ENCODE peak calls at places on chromosomes 16 and 17, in eight cellular contexts. One of them, this sample, is unnamed.
A peak's percentile ranks its signal among the peaks of the same experiment; 100 is the strongest.

GRCh38 chr16:89358030-89359005 is 132.0 kb downstream of the ANKRD11 start:
- DNase-seq in lung: no peak
- DNase-seq in Panc1: no peak
- DNase-seq in dorsolateral prefrontal cortex: no peak
- DNase-seq in pancreas: peak; percentile 43
- DNase-seq in PC-9: no peak
- DNase-seq in K562: no peak
- DNase-seq in heart right ventricle: no peak
- DNase-seq in this sample: peak; percentile 76

GRCh38 chr16:28258571-28258970 is 33.8 kb upstream of the SBK1 start:
- DNase-seq in lung: no peak
- DNase-seq in Panc1: no peak
- DNase-seq in dorsolateral prefrontal cortex: peak; percentile 60
- DNase-seq in pancreas: peak; percentile 73
- DNase-seq in PC-9: peak; percentile 6
- DNase-seq in K562: no peak
- DNase-seq in heart right ventricle: peak; percentile 73
- DNase-seq in this sample: no peak

GRCh38 chr17:50176559-50177471 is 11.0 kb downstream of the SGCA start:
- DNase-seq in lung: no peak
- DNase-seq in Panc1: no peak
- DNase-seq in dorsolateral prefrontal cortex: no peak
- DNase-seq in pancreas: no peak
- DNase-seq in PC-9: no peak
- DNase-seq in K562: no peak
- DNase-seq in heart right ventricle: peak; percentile 21
- DNase-seq in this sample: no peak

GRCh38 chr17:1779571-1780074 is 17.8 kb downstream of the SERPINF1 start:
- DNase-seq in lung: peak; percentile 87
- DNase-seq in Panc1: no peak
- DNase-seq in dorsolateral prefrontal cortex: no peak
- DNase-seq in pancreas: no peak
- DNase-seq in PC-9: no peak
- DNase-seq in K562: no peak
- DNase-seq in heart right ventricle: peak; percentile 58
- DNase-seq in this sample: peak; percentile 78

GRCh38 chr16:4298761-4299522 is 16.9 kb upstream of the GLIS2 start:
- DNase-seq in lung: peak; percentile 87
- DNase-seq in Panc1: peak; percentile 76
- DNase-seq in dorsolateral prefrontal cortex: no peak
- DNase-seq in pancreas: no peak
- DNase-seq in PC-9: peak; percentile 91
- DNase-seq in K562: peak; percentile 69
- DNase-seq in heart right ventricle: peak; percentile 79
- DNase-seq in this sample: peak; percentile 92

GRCh38 chr17:59607817-59608403 is 11.8 kb upstream of the CLTC start:
- DNase-seq in lung: no peak
- DNase-seq in Panc1: no peak
- DNase-seq in dorsolateral prefrontal cortex: no peak
- DNase-seq in pancreas: no peak
- DNase-seq in PC-9: no peak
- DNase-seq in K562: peak; percentile 39
- DNase-seq in heart right ventricle: no peak
- DNase-seq in this sample: no peak

GRCh38 chr17:5430413-5430999 is 8.4 kb downstream of the C1QBP start:
- DNase-seq in lung: no peak
- DNase-seq in Panc1: no peak
- DNase-seq in dorsolateral prefrontal cortex: no peak
- DNase-seq in pancreas: no peak
- DNase-seq in PC-9: no peak
- DNase-seq in K562: no peak
- DNase-seq in heart right ventricle: no peak
- DNase-seq in this sample: no peak

GRCh38 chr16:17380613-17381012 is 90.1 kb downstream of the XYLT1 start:
- DNase-seq in lung: no peak
- DNase-seq in Panc1: no peak
- DNase-seq in dorsolateral prefrontal cortex: no peak
- DNase-seq in pancreas: no peak
- DNase-seq in PC-9: no peak
- DNase-seq in K562: no peak
- DNase-seq in heart right ventricle: no peak
- DNase-seq in this sample: peak; percentile 18

GRCh38 chr16:27515874-27516353 is 33.8 kb downstream of the GTF3C1 start:
- DNase-seq in lung: no peak
- DNase-seq in Panc1: no peak
- DNase-seq in dorsolateral prefrontal cortex: no peak
- DNase-seq in pancreas: no peak
- DNase-seq in PC-9: no peak
- DNase-seq in K562: peak; percentile 62
- DNase-seq in heart right ventricle: no peak
- DNase-seq in this sample: no peak

GRCh38 chr17:60149691-60150582 is at the start of gene CA4:
- DNase-seq in lung: no peak
- DNase-seq in Panc1: no peak
- DNase-seq in dorsolateral prefrontal cortex: no peak
- DNase-seq in pancreas: no peak
- DNase-seq in PC-9: no peak
- DNase-seq in K562: peak; percentile 42
- DNase-seq in heart right ventricle: peak; percentile 41
- DNase-seq in this sample: no peak

GRCh38 chr17:76889323-76889722 is 21.1 kb downstream of the MGAT5B start:
- DNase-seq in lung: no peak
- DNase-seq in Panc1: no peak
- DNase-seq in dorsolateral prefrontal cortex: no peak
- DNase-seq in pancreas: no peak
- DNase-seq in PC-9: no peak
- DNase-seq in K562: no peak
- DNase-seq in heart right ventricle: no peak
- DNase-seq in this sample: no peak

GRCh38 chr16:63185235-63185780 is 1149.1 kb upstream of the CDH8 start:
- DNase-seq in lung: no peak
- DNase-seq in Panc1: no peak
- DNase-seq in dorsolateral prefrontal cortex: no peak
- DNase-seq in pancreas: no peak
- DNase-seq in PC-9: no peak
- DNase-seq in K562: no peak
- DNase-seq in heart right ventricle: no peak
- DNase-seq in this sample: no peak

GRCh38 chr16:82801361-82801760 is 174.6 kb downstream of the CDH13 start:
- DNase-seq in lung: no peak
- DNase-seq in Panc1: no peak
- DNase-seq in dorsolateral prefrontal cortex: no peak
- DNase-seq in pancreas: no peak
- DNase-seq in PC-9: no peak
- DNase-seq in K562: no peak
- DNase-seq in heart right ventricle: no peak
- DNase-seq in this sample: no peak

GRCh38 chr17:72125226-72125651 is 4.4 kb downstream of the SOX9 start:
- DNase-seq in lung: no peak
- DNase-seq in Panc1: no peak
- DNase-seq in dorsolateral prefrontal cortex: no peak
- DNase-seq in pancreas: no peak
- DNase-seq in PC-9: no peak
- DNase-seq in K562: no peak
- DNase-seq in heart right ventricle: no peak
- DNase-seq in this sample: no peak

GRCh38 chr17:72122668-72123495 is 2.1 kb downstream of the SOX9 start:
- DNase-seq in lung: no peak
- DNase-seq in Panc1: no peak
- DNase-seq in dorsolateral prefrontal cortex: peak; percentile 74
- DNase-seq in pancreas: peak; percentile 70
- DNase-seq in PC-9: no peak
- DNase-seq in K562: no peak
- DNase-seq in heart right ventricle: peak; percentile 29
- DNase-seq in this sample: peak; percentile 54

GRCh38 chr17:72123496-72123963 is 2.7 kb downstream of the SOX9 start:
- DNase-seq in lung: no peak
- DNase-seq in Panc1: no peak
- DNase-seq in dorsolateral prefrontal cortex: no peak
- DNase-seq in pancreas: peak; percentile 70
- DNase-seq in PC-9: no peak
- DNase-seq in K562: no peak
- DNase-seq in heart right ventricle: peak; percentile 32
- DNase-seq in this sample: no peak

GRCh38 chr17:72125742-72126141 is 4.9 kb downstream of the SOX9 start:
- DNase-seq in lung: no peak
- DNase-seq in Panc1: no peak
- DNase-seq in dorsolateral prefrontal cortex: no peak
- DNase-seq in pancreas: no peak
- DNase-seq in PC-9: no peak
- DNase-seq in K562: no peak
- DNase-seq in heart right ventricle: no peak
- DNase-seq in this sample: no peak

DNA sequence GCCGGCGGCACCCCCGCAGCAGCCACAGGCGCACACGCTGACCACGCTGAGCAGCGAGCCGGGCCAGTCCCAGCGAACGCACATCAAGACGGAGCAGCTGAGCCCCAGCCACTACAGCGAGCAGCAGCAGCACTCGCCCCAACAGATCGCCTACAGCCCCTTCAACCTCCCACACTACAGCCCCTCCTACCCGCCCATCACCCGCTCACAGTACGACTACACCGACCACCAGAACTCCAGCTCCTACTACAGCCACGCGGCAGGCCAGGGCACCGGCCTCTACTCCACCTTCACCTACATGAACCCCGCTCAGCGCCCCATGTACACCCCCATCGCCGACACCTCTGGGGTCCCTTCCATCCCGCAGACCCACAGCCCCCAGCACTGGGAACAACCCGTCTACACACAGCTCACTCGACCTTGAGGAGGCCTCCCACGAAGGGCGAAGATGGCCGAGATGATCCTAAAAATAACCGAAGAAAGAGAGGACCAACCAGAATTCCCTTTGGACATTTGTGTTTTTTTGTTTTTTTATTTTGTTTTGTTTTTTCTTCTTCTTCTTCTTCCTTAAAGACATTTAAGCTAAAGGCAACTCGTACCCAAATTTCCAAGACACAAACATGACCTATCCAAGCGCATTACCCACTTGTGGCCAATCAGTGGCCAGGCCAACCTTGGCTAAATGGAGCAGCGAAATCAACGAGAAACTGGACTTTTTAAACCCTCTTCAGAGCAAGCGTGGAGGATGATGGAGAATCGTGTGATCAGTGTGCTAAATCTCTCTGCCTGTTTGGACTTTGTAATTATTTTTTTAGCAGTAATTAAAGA is 3.4 kb downstream of the SOX9 start:
- DNase-seq in lung: no peak
- DNase-seq in Panc1: no peak
- DNase-seq in dorsolateral prefrontal cortex: no peak
- DNase-seq in pancreas: no peak
- DNase-seq in PC-9: no peak
- DNase-seq in K562: no peak
- DNase-seq in heart right ventricle: peak; percentile 23
- DNase-seq in this sample: no peak
- H3K27me3 ChIP-seq in lung: no peaks in the 10 kb centered on the region
- H3K27me3 ChIP-seq in Panc1: no peaks in the 10 kb centered on the region
- H3K27me3 ChIP-seq in dorsolateral prefrontal cortex: peaks cover 14% of the 10 kb centered on the region
- H3K27me3 ChIP-seq in pancreas: no peaks in the 10 kb centered on the region
- H3K27me3 ChIP-seq in PC-9: no peaks in the 10 kb centered on the region
- H3K27me3 ChIP-seq in K562: no peaks in the 10 kb centered on the region
- H3K27me3 ChIP-seq in heart right ventricle: peaks cover 31% of the 10 kb centered on the region
- H3K27me3 ChIP-seq in this sample: peaks cover 7% of the 10 kb centered on the region

GRCh38 chr17:56305017-56305416 is 151.7 kb downstream of the ANKFN1 start:
- DNase-seq in lung: no peak
- DNase-seq in Panc1: no peak
- DNase-seq in dorsolateral prefrontal cortex: no peak
- DNase-seq in pancreas: no peak
- DNase-seq in PC-9: no peak
- DNase-seq in K562: no peak
- DNase-seq in heart right ventricle: no peak
- DNase-seq in this sample: no peak
- TF ChIP-seq CTCF in lung: no peak
- TF ChIP-seq CTCF in Panc1: no peak
- TF ChIP-seq CTCF in dorsolateral prefrontal cortex: no peak
- TF ChIP-seq CTCF in pancreas: no peak
- TF ChIP-seq CTCF in PC-9: no peak
- TF ChIP-seq CTCF in K562: no peak
- TF ChIP-seq CTCF in heart right ventricle: no peak
- TF ChIP-seq CTCF in this sample: no peak

DNA sequence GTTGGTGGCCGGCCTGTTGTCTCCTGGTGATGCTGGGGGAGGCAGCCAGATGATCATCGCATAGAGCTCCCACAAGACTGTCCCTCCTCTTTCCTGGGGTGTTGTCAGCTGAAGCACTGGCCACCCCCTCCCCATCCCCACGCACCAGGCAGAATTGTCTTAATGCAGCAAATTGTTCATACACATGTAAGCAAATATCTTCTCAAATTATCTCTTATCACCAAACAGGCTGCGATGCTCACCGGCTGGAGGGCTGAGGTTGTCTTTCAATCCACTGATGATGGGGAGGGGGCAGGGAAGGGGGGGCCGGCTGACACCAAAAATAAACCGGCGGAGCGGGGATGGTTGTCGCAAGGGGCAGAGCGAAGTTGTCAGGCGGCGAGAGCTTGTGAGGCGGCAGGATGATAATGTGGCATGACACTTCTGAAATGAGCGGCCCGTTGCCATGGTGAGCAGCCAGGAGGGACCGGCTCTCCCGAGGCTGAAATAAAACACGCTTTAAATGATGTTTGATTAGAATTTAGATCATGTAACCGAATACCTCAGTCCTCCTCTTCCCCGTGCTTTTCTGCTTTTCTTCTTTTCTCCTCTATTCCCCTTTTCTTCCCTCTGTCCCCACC is 59.8 kb downstream of the MRM1 start:
- DNase-seq in lung: no peak
- DNase-seq in Panc1: no peak
- DNase-seq in dorsolateral prefrontal cortex: peak; percentile 67
- DNase-seq in pancreas: no peak
- DNase-seq in PC-9: no peak
- DNase-seq in K562: peak; percentile 18
- DNase-seq in heart right ventricle: no peak
- DNase-seq in this sample: no peak
- H3K27me3 ChIP-seq in lung: no peaks in the 10 kb centered on the region
- H3K27me3 ChIP-seq in Panc1: no peaks in the 10 kb centered on the region
- H3K27me3 ChIP-seq in dorsolateral prefrontal cortex: peaks cover 15% of the 10 kb centered on the region
- H3K27me3 ChIP-seq in pancreas: peaks cover 5% of the 10 kb centered on the region
- H3K27me3 ChIP-seq in PC-9: no peaks in the 10 kb centered on the region
- H3K27me3 ChIP-seq in K562: peaks cover 12% of the 10 kb centered on the region
- H3K27me3 ChIP-seq in heart right ventricle: peaks cover 88% of the 10 kb centered on the region
- H3K27me3 ChIP-seq in this sample: no peaks in the 10 kb centered on the region

DNA sequence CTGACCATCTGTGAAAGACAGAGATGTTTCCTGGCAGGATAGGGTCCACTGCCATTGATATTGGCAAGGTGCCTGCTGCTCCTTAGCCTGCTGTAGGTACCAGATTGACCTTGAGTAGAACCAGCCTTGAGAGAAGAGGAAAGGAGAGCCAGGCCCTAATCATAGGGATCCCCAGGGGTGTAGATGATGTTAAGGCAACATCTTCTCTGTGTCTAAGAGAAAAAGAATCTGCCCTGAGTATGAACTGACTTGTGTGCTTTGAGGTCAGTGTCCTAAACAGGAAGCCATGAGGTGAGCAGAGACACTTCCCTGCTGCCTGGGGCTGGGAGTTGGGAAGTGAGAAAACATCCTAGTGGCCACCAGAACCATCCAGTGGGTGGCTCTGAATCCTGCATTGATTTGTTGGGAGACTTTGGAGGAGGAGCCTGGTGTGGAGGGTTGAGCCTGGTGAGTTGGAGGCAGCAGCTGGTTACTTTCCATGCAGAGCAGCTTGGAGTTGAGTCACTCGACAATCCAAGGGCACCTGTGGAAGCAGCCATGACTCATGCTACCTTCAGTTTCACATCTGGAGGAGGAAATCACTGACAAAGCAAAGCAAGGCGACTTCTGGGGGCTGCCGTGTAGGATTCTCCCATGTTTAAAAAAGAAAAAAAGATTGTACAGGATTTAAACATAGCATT is 47.8 kb downstream of the BMERB1 start:
- DNase-seq in lung: peak; percentile 30
- DNase-seq in Panc1: peak; percentile 98
- DNase-seq in dorsolateral prefrontal cortex: peak; percentile 83
- DNase-seq in pancreas: no peak
- DNase-seq in PC-9: peak; percentile 98
- DNase-seq in K562: peak; percentile 49
- DNase-seq in heart right ventricle: no peak
- DNase-seq in this sample: no peak
- TF ChIP-seq CTCF in lung: no peak
- TF ChIP-seq CTCF in Panc1: no peak
- TF ChIP-seq CTCF in dorsolateral prefrontal cortex: no peak
- TF ChIP-seq CTCF in pancreas: no peak
- TF ChIP-seq CTCF in PC-9: no peak
- TF ChIP-seq CTCF in K562: no peak
- TF ChIP-seq CTCF in heart right ventricle: no peak
- TF ChIP-seq CTCF in this sample: peak; percentile 40